ENCODE peak calls at places on chromosomes 1 and 21, in four cellular contexts. One of them, this sample, is unnamed.
A peak's percentile ranks its signal among the peaks of the same experiment; 100 is the strongest.

GRCh38 chr1:43932786-43933385 is 715 bp upstream of the ARTN start:
- DNase-seq in psoas muscle: no peak
- DNase-seq in HTR-8/SVneo: no peak
- DNase-seq in SK-N-SH: no peak
- DNase-seq in this sample: no peak

GRCh38 chr1:196078691-196079090 is 529.5 kb downstream of the KCNT2 start:
- DNase-seq in SK-N-SH: no peak
- DNase-seq in psoas muscle: no peak
- DNase-seq in HTR-8/SVneo: no peak
- DNase-seq in this sample: no peak

GRCh38 chr1:37931148-37931492 is 15.7 kb downstream of the INPP5B start:
- DNase-seq in HTR-8/SVneo: no peak
- DNase-seq in psoas muscle: no peak
- DNase-seq in SK-N-SH: no peak
- DNase-seq in this sample: no peak

GRCh38 chr1:38858833-38859560 is 575 bp downstream of the RRAGC start:
- DNase-seq in SK-N-SH: peak; percentile 62
- DNase-seq in HTR-8/SVneo: peak; percentile 41
- DNase-seq in psoas muscle: peak; percentile 80
- DNase-seq in this sample: peak; percentile 65

GRCh38 chr21:35139382-35139715 is 90.2 kb upstream of the RUNX1 start:
- DNase-seq in HTR-8/SVneo: no peak
- DNase-seq in SK-N-SH: no peak
- DNase-seq in psoas muscle: no peak
- DNase-seq in this sample: no peak

GRCh38 chr1:246801241-246802020 is 77.2 kb downstream of the SCCPDH start:
- DNase-seq in SK-N-SH: peak; percentile 43
- DNase-seq in HTR-8/SVneo: no peak
- DNase-seq in psoas muscle: no peak
- DNase-seq in this sample: no peak

GRCh38 chr1:31005198-31005597 is 60.3 kb downstream of the PUM1 start:
- DNase-seq in HTR-8/SVneo: no peak
- DNase-seq in psoas muscle: no peak
- DNase-seq in SK-N-SH: no peak
- DNase-seq in this sample: no peak

GRCh38 chr1:33010946-33011731 is 25.5 kb downstream of the AK2 start:
- DNase-seq in HTR-8/SVneo: no peak
- DNase-seq in SK-N-SH: no peak
- DNase-seq in psoas muscle: no peak
- DNase-seq in this sample: peak; percentile 55

GRCh38 chr1:29481031-29481430 is 244.7 kb downstream of the PTPRU start:
- DNase-seq in psoas muscle: no peak
- DNase-seq in SK-N-SH: no peak
- DNase-seq in HTR-8/SVneo: no peak
- DNase-seq in this sample: no peak

GRCh38 chr1:162285149-162285561 is 91.5 kb downstream of the SPATA46 start:
- DNase-seq in HTR-8/SVneo: no peak
- DNase-seq in psoas muscle: no peak
- DNase-seq in SK-N-SH: no peak
- DNase-seq in this sample: peak; percentile 29

GRCh38 chr1:76868154-76868882 is 1.0 kb downstream of the ST6GALNAC5 start:
- DNase-seq in psoas muscle: peak; percentile 54
- DNase-seq in HTR-8/SVneo: peak; percentile 11
- DNase-seq in SK-N-SH: peak; percentile 88
- DNase-seq in this sample: peak; percentile 27

GRCh38 chr1:116485071-116485735 is 85.6 kb downstream of the CD58 start:
- DNase-seq in HTR-8/SVneo: peak; percentile 60
- DNase-seq in psoas muscle: peak; percentile 95
- DNase-seq in SK-N-SH: peak; percentile 85
- DNase-seq in this sample: peak; percentile 93

GRCh38 chr1:80624682-80625081 is 1176.1 kb upstream of the ADGRL2 start:
- DNase-seq in HTR-8/SVneo: no peak
- DNase-seq in SK-N-SH: no peak
- DNase-seq in psoas muscle: no peak
- DNase-seq in this sample: no peak

GRCh38 chr1:182206628-182207239 is 145.2 kb upstream of the ZNF648 start:
- DNase-seq in SK-N-SH: no peak
- DNase-seq in psoas muscle: peak; percentile 89
- DNase-seq in HTR-8/SVneo: no peak
- DNase-seq in this sample: peak; percentile 52

GRCh38 chr1:108570128-108570527 is 10.2 kb downstream of the EEIG2 start:
- DNase-seq in SK-N-SH: peak; percentile 31
- DNase-seq in HTR-8/SVneo: no peak
- DNase-seq in psoas muscle: no peak
- DNase-seq in this sample: no peak

GRCh38 chr21:14120091-14120734 is 90.5 kb downstream of the LIPI start:
- DNase-seq in HTR-8/SVneo: no peak
- DNase-seq in psoas muscle: no peak
- DNase-seq in SK-N-SH: peak; percentile 25
- DNase-seq in this sample: no peak

GRCh38 chr1:229058716-229059115 is 212.2 kb upstream of the RAB4A start:
- DNase-seq in psoas muscle: no peak
- DNase-seq in HTR-8/SVneo: no peak
- DNase-seq in SK-N-SH: peak; percentile 81
- DNase-seq in this sample: peak; percentile 41

GRCh38 chr1:9413143-9413876 is 120.6 kb downstream of the SPSB1 start:
- DNase-seq in HTR-8/SVneo: peak; percentile 80
- DNase-seq in psoas muscle: peak; percentile 84
- DNase-seq in SK-N-SH: peak; percentile 46
- DNase-seq in this sample: peak; percentile 64

GRCh38 chr1:228209657-228210056 is 1.8 kb downstream of the OBSCN start:
- DNase-seq in SK-N-SH: no peak
- DNase-seq in psoas muscle: no peak
- DNase-seq in HTR-8/SVneo: no peak
- DNase-seq in this sample: no peak

GRCh38 chr1:225508538-225509375 is 80.9 kb upstream of the LBR start:
- DNase-seq in HTR-8/SVneo: peak; percentile 90
- DNase-seq in SK-N-SH: no peak
- DNase-seq in psoas muscle: no peak
- DNase-seq in this sample: peak; percentile 48

GRCh38 chr1:2493691-2494322 is 17.7 kb downstream of the PLCH2 start:
- DNase-seq in SK-N-SH: no peak
- DNase-seq in HTR-8/SVneo: no peak
- DNase-seq in psoas muscle: no peak
- DNase-seq in this sample: no peak

GRCh38 chr1:150472606-150473200 is 14.5 kb upstream of the TARS2 start:
- DNase-seq in psoas muscle: no peak
- DNase-seq in SK-N-SH: no peak
- DNase-seq in HTR-8/SVneo: no peak
- DNase-seq in this sample: no peak

GRCh38 chr1:168469690-168470089 is 74.1 kb downstream of the XCL2 start:
- DNase-seq in SK-N-SH: peak; percentile 54
- DNase-seq in psoas muscle: peak; percentile 87
- DNase-seq in HTR-8/SVneo: no peak
- DNase-seq in this sample: peak; percentile 81

GRCh38 chr21:42590431-42591131 is 62.8 kb upstream of the PDE9A start:
- DNase-seq in psoas muscle: no peak
- DNase-seq in SK-N-SH: no peak
- DNase-seq in HTR-8/SVneo: no peak
- DNase-seq in this sample: no peak

GRCh38 chr21:39077816-39078215 is 105.4 kb downstream of the PSMG1 start:
- DNase-seq in psoas muscle: no peak
- DNase-seq in SK-N-SH: no peak
- DNase-seq in HTR-8/SVneo: no peak
- DNase-seq in this sample: no peak

GRCh38 chr21:44801468-44802395 is at the start of gene UBE2G2:
- DNase-seq in psoas muscle: peak; percentile 92
- DNase-seq in SK-N-SH: peak; percentile 98
- DNase-seq in HTR-8/SVneo: peak; percentile 93
- DNase-seq in this sample: peak; percentile 85

GRCh38 chr1:6350416-6351088 is 43.0 kb downstream of the ACOT7 start:
- DNase-seq in HTR-8/SVneo: no peak
- DNase-seq in psoas muscle: peak; percentile 58
- DNase-seq in SK-N-SH: peak; percentile 10
- DNase-seq in this sample: peak; percentile 71

GRCh38 chr1:111878096-111878495 is 111.4 kb downstream of the KCND3 start:
- DNase-seq in psoas muscle: no peak
- DNase-seq in SK-N-SH: no peak
- DNase-seq in HTR-8/SVneo: no peak
- DNase-seq in this sample: no peak

GRCh38 chr21:42063578-42064521 is 7.3 kb upstream of the UMODL1 start:
- DNase-seq in HTR-8/SVneo: no peak
- DNase-seq in psoas muscle: no peak
- DNase-seq in SK-N-SH: no peak
- DNase-seq in this sample: no peak

GRCh38 chr1:219062161-219062560 is 111.5 kb upstream of the LYPLAL1 start:
- DNase-seq in SK-N-SH: no peak
- DNase-seq in HTR-8/SVneo: no peak
- DNase-seq in psoas muscle: no peak
- DNase-seq in this sample: no peak

GRCh38 chr1:65235867-65236805 is 73.2 kb upstream of the DNAJC6 start:
- DNase-seq in psoas muscle: no peak
- DNase-seq in HTR-8/SVneo: peak; percentile 43
- DNase-seq in SK-N-SH: peak; percentile 25
- DNase-seq in this sample: no peak

GRCh38 chr1:84253891-84254290 is 47.6 kb upstream of the SAMD13 start:
- DNase-seq in psoas muscle: peak; percentile 68
- DNase-seq in SK-N-SH: no peak
- DNase-seq in HTR-8/SVneo: peak; percentile 30
- DNase-seq in this sample: peak; percentile 67

GRCh38 chr1:40692429-40692905 is 963 bp downstream of the NFYC start:
- DNase-seq in psoas muscle: no peak
- DNase-seq in HTR-8/SVneo: no peak
- DNase-seq in SK-N-SH: no peak
- DNase-seq in this sample: no peak

GRCh38 chr1:87398644-87399043 is 70.0 kb downstream of the LMO4 start:
- DNase-seq in psoas muscle: no peak
- DNase-seq in HTR-8/SVneo: no peak
- DNase-seq in SK-N-SH: no peak
- DNase-seq in this sample: peak; percentile 20

GRCh38 chr1:81876901-81877750 is 76.4 kb downstream of the ADGRL2 start:
- DNase-seq in SK-N-SH: no peak
- DNase-seq in psoas muscle: no peak
- DNase-seq in HTR-8/SVneo: no peak
- DNase-seq in this sample: no peak

GRCh38 chr1:64471218-64471719 is 1.3 kb downstream of the CACHD1 start:
- DNase-seq in HTR-8/SVneo: peak; percentile 35
- DNase-seq in psoas muscle: peak; percentile 71
- DNase-seq in SK-N-SH: peak; percentile 85
- DNase-seq in this sample: peak; percentile 28

GRCh38 chr1:42319871-42320484 is 15.1 kb downstream of the FOXJ3 start:
- DNase-seq in psoas muscle: no peak
- DNase-seq in SK-N-SH: no peak
- DNase-seq in HTR-8/SVneo: no peak
- DNase-seq in this sample: no peak

GRCh38 chr21:42705346-42705745 is 51.9 kb downstream of the PDE9A start:
- DNase-seq in SK-N-SH: no peak
- DNase-seq in psoas muscle: no peak
- DNase-seq in HTR-8/SVneo: no peak
- DNase-seq in this sample: no peak

GRCh38 chr1:47209725-47210330 is 20.0 kb upstream of the PDZK1IP1 start:
- DNase-seq in HTR-8/SVneo: no peak
- DNase-seq in SK-N-SH: no peak
- DNase-seq in psoas muscle: no peak
- DNase-seq in this sample: no peak

GRCh38 chr1:212044851-212045250 is 9.3 kb downstream of the DTL start:
- DNase-seq in HTR-8/SVneo: no peak
- DNase-seq in SK-N-SH: no peak
- DNase-seq in psoas muscle: no peak
- DNase-seq in this sample: no peak

This sample was measured in left cardiac atrium.